ENCODE peak calls at places on chromosomes 5 and 9, in four cellular contexts. One of them, this sample, is unnamed.

GRCh38 chr9:81771606-81772005 is 82.3 kb upstream of the TLE1 start:
- DNase-seq in H1: no peak
- DNase-seq in GM12878: no peak
- DNase-seq in HepG2: no peak
- DNase-seq in this sample: peak

GRCh38 chr5:176818391-176819098 is 8.2 kb downstream of the UNC5A start:
- DNase-seq in H1: no peak
- DNase-seq in GM12878: peak
- DNase-seq in HepG2: peak
- DNase-seq in this sample: no peak

GRCh38 chr5:144202072-144202471 is 31.4 kb downstream of the KCTD16 start:
- DNase-seq in H1: no peak
- DNase-seq in GM12878: no peak
- DNase-seq in HepG2: no peak
- DNase-seq in this sample: no peak

GRCh38 chr9:14627513-14627912 is 65.7 kb downstream of the ZDHHC21 start:
- DNase-seq in H1: no peak
- DNase-seq in GM12878: no peak
- DNase-seq in HepG2: no peak
- DNase-seq in this sample: peak

GRCh38 chr5:120465281-120465961 is 1.3 kb downstream of the PRR16 start:
- DNase-seq in H1: peak
- DNase-seq in GM12878: no peak
- DNase-seq in HepG2: no peak
- DNase-seq in this sample: peak

GRCh38 chr9:136762915-136763648 is 1.2 kb downstream of the LCN15 start:
- DNase-seq in H1: peak
- DNase-seq in GM12878: no peak
- DNase-seq in HepG2: peak
- DNase-seq in this sample: peak

GRCh38 chr5:157603333-157604190 is 28.0 kb upstream of the ADAM19 start:
- DNase-seq in H1: no peak
- DNase-seq in GM12878: no peak
- DNase-seq in HepG2: peak
- DNase-seq in this sample: no peak

GRCh38 chr9:20558609-20559016 is 63.7 kb downstream of the MLLT3 start:
- DNase-seq in H1: no peak
- DNase-seq in GM12878: no peak
- DNase-seq in HepG2: no peak
- DNase-seq in this sample: no peak

GRCh38 chr5:127351418-127351817 is 60.8 kb downstream of the MEGF10 start:
- DNase-seq in H1: no peak
- DNase-seq in GM12878: no peak
- DNase-seq in HepG2: no peak
- DNase-seq in this sample: no peak

GRCh38 chr5:42691413-42691861 is 65.2 kb upstream of the CCDC152 start:
- DNase-seq in H1: no peak
- DNase-seq in GM12878: no peak
- DNase-seq in HepG2: no peak
- DNase-seq in this sample: no peak

GRCh38 chr9:121771851-121772599 is 120.6 kb downstream of the DAB2IP start:
- DNase-seq in H1: no peak
- DNase-seq in GM12878: no peak
- DNase-seq in HepG2: no peak
- DNase-seq in this sample: no peak

GRCh38 chr5:172640139-172640538 is 924 bp upstream of the NEURL1B start:
- DNase-seq in H1: no peak
- DNase-seq in GM12878: no peak
- DNase-seq in HepG2: no peak
- DNase-seq in this sample: no peak

GRCh38 chr5:74538206-74538661 is 102.3 kb downstream of the ENC1 start:
- DNase-seq in H1: no peak
- DNase-seq in GM12878: no peak
- DNase-seq in HepG2: peak
- DNase-seq in this sample: no peak

GRCh38 chr5:95565280-95565920 is 10.5 kb downstream of the ARSK start:
- DNase-seq in H1: no peak
- DNase-seq in GM12878: no peak
- DNase-seq in HepG2: no peak
- DNase-seq in this sample: no peak

GRCh38 chr9:113906411-113907110 is 30.5 kb downstream of the ZNF618 start:
- DNase-seq in H1: peak
- DNase-seq in GM12878: no peak
- DNase-seq in HepG2: no peak
- DNase-seq in this sample: no peak

GRCh38 chr5:38707352-38708324 is 138.2 kb upstream of the OSMR start:
- DNase-seq in H1: no peak
- DNase-seq in GM12878: no peak
- DNase-seq in HepG2: no peak
- DNase-seq in this sample: peak

GRCh38 chr9:95049761-95050160 is 267.7 kb downstream of the FANCC start:
- DNase-seq in H1: no peak
- DNase-seq in GM12878: no peak
- DNase-seq in HepG2: no peak
- DNase-seq in this sample: no peak

GRCh38 chr5:101653996-101654395 is 642.1 kb downstream of the SLCO4C1 start:
- DNase-seq in H1: no peak
- DNase-seq in GM12878: no peak
- DNase-seq in HepG2: no peak
- DNase-seq in this sample: no peak
- TF ChIP-seq RFX5 in H1: no peak
- TF ChIP-seq RFX5 in GM12878: no peak
- TF ChIP-seq RFX5 in HepG2: no peak
- TF ChIP-seq RFX5 in this sample: no peak

DNA sequence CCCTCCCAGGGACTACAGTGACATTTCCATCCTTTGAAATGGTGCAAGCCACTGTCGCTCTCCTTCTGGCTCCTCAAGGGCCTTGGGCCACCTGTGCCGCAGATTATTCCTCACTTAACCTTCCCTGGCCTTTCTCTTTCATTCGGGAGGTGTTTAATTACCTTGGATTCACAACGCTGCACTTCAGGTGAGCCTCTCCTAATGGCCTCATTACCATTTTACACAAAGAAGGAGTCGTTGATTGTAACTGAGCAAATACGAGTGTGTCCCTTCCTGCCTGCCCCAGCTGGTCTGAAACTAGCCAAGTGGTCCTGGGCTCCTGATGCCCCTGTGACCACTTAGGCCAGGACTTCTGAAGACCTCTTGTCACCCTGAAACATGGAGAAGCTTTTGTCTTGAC is 205.1 kb downstream of the CRB2 start:
- DNase-seq in H1: no peak
- DNase-seq in GM12878: no peak
- DNase-seq in HepG2: no peak
- DNase-seq in this sample: no peak
- TF ChIP-seq MAX in H1: no peak
- TF ChIP-seq MAX in GM12878: no peak
- TF ChIP-seq MAX in HepG2: no peak
- TF ChIP-seq MAX in this sample: no peak

GRCh38 chr9:125561497-125562148 is 145.4 kb downstream of the MAPKAP1 start:
- DNase-seq in H1: no peak
- DNase-seq in GM12878: peak
- DNase-seq in HepG2: no peak
- DNase-seq in this sample: no peak

GRCh38 chr9:125559894-125560293 is 147.1 kb downstream of the MAPKAP1 start:
- DNase-seq in H1: no peak
- DNase-seq in GM12878: no peak
- DNase-seq in HepG2: no peak
- DNase-seq in this sample: no peak

GRCh38 chr9:125558453-125559084 is 148.4 kb downstream of the MAPKAP1 start:
- DNase-seq in H1: peak
- DNase-seq in GM12878: peak
- DNase-seq in HepG2: peak
- DNase-seq in this sample: peak

GRCh38 chr9:125556046-125556445 is 151.0 kb downstream of the MAPKAP1 start:
- DNase-seq in H1: no peak
- DNase-seq in GM12878: no peak
- DNase-seq in HepG2: no peak
- DNase-seq in this sample: no peak

DNA sequence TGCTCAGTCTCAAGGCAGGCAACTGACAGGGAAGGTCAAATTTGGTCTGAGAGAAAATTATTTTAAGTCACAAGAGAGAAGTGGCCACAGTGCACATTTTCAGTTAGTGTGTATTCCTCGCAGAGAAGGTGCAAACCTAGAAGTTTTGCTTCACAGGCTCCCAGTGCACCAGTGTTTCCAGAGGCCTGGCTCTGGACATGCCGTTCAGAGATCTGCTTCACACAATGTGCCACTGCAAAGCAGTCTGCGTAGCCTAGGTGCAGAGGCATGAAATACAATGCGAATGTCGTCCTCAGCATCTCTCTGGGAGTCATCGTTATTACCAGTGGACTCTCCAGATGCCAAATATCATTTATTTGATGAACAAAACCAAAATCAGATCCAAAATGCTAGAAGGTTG is 147.8 kb downstream of the MAPKAP1 start:
- DNase-seq in H1: no peak
- DNase-seq in GM12878: no peak
- DNase-seq in HepG2: no peak
- DNase-seq in this sample: no peak
- TF ChIP-seq TCF12 in H1: no peak
- TF ChIP-seq TCF12 in GM12878: no peak
- TF ChIP-seq TCF12 in HepG2: no peak
- TF ChIP-seq TCF12 in this sample: no peak

GRCh38 chr9:131999692-132000551 is 79.7 kb downstream of the MED27 start:
- DNase-seq in H1: no peak
- DNase-seq in GM12878: peak
- DNase-seq in HepG2: no peak
- DNase-seq in this sample: no peak
- TF ChIP-seq RFX5 in H1: no peak
- TF ChIP-seq RFX5 in GM12878: no peak
- TF ChIP-seq RFX5 in HepG2: no peak
- TF ChIP-seq RFX5 in this sample: no peak

GRCh38 chr5:63255609-63256008 is 677.0 kb downstream of the LRRC70 start:
- DNase-seq in H1: no peak
- DNase-seq in GM12878: no peak
- DNase-seq in HepG2: no peak
- DNase-seq in this sample: no peak
- TF ChIP-seq MAX in H1: no peak
- TF ChIP-seq MAX in GM12878: no peak
- TF ChIP-seq MAX in HepG2: no peak
- TF ChIP-seq MAX in this sample: no peak

DNA sequence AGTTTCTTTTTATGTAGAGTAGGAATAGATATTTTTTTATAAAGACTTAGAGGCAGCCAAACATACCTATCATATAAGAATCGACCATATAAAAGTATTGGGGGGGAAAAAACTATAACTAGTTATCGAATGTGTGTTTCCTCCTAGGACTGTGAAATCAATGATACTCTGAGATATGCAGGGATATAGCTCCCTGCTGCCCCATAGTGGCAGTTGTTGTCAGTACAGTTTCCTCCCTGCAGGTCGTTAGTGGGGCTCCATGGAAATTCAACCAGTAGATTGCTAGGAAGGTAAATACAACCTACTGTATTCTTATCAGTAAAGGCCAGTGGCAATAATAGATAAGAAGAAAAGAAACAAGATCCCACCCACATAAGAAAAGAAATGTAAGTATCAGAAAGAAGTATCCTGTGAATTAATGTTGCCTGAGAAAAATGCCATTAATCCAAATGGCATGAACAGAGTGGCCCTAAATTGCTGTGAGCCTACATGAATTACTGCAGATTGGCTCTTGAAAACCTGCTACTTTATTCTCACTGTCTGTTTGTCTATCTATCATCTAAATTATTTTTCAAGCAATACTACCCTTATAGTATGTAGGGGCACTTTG is 136.9 kb upstream of the FBN2 start:
- DNase-seq in H1: peak
- DNase-seq in GM12878: no peak
- DNase-seq in HepG2: peak
- DNase-seq in this sample: peak
- TF ChIP-seq TCF12 in H1: no peak
- TF ChIP-seq TCF12 in GM12878: no peak
- TF ChIP-seq TCF12 in HepG2: no peak
- TF ChIP-seq TCF12 in this sample: no peak

DNA sequence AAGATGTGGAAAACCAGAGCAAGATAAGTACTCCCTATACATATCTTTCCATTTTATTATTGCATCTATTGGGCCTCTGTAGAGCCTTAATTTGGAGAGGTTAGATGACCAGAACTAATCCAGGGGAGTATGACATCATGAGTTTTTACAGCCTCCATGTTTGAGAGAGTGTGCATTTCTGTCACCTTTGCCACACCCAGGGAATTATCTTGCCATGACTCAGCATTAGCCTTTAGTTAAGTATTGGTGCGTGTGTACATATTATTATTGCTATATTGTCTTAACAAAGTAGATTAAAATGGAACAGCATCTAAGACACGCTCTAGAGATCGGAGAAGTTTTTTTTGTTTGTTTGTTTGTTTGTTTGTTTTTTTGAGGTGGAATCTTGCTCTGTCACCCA is 27.6 kb downstream of the DIMT1 start:
- DNase-seq in H1: no peak
- DNase-seq in GM12878: no peak
- DNase-seq in HepG2: no peak
- DNase-seq in this sample: no peak
- TF ChIP-seq RFX5 in H1: no peak
- TF ChIP-seq RFX5 in GM12878: no peak
- TF ChIP-seq RFX5 in HepG2: no peak
- TF ChIP-seq RFX5 in this sample: no peak

DNA sequence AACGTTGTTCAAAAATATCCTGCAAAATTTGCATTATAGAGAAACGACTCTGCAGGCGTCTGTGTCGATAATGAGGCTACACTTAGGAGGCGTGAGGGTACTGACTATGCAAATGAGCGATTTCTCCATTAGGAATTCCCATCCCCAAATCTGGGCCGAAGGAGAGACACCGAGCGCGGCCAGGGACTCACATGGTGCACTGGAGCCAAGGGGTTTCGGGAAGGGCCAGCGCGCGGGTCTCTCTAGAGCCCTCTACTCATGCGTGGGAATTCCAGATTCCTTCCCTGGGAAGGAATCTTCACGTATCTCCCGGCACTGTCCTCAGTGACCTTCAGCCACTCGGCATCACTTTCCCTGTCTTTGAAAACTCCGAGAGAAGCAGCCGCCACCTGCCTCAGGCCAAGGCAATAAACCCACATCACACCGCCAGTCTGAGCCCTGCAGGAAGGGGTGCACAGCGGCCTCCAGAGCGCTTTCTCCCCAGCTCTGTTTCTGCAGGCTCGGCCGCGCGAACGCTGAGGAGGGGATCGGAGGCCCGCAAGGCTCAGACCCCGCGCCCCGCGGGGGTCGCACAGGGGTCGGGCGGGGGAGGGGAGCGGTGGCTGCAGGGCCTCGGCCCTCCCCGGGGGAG is 653 bp upstream of the DENND4C start:
- DNase-seq in H1: peak
- DNase-seq in GM12878: no peak
- DNase-seq in HepG2: peak
- DNase-seq in this sample: peak
- TF ChIP-seq MAX in H1: peak
- TF ChIP-seq MAX in GM12878: no peak
- TF ChIP-seq MAX in HepG2: peak
- TF ChIP-seq MAX in this sample: peak

This sample was measured in SK-N-SH.